ENCODE peak calls at places on chromosomes 1 and 21, in five cellular contexts. One of them, this sample, is unnamed.

GRCh38 chr1:162551969-162552683 is 9.4 kb upstream of the UAP1 start:
- DNase-seq in tibial artery: no peak
- DNase-seq in aorta: no peak
- DNase-seq in CD8-positive, alpha-beta T cell: no peak
- DNase-seq in CD4-positive, alpha-beta T cell: no peak
- DNase-seq in this sample: no peak

GRCh38 chr1:98005326-98006010 is 84.6 kb upstream of the DPYD start:
- DNase-seq in CD8-positive, alpha-beta T cell: no peak
- DNase-seq in aorta: no peak
- DNase-seq in tibial artery: no peak
- DNase-seq in CD4-positive, alpha-beta T cell: no peak
- DNase-seq in this sample: no peak

GRCh38 chr1:78549366-78549765 is 58.6 kb downstream of the PTGFR start:
- DNase-seq in CD8-positive, alpha-beta T cell: no peak
- DNase-seq in tibial artery: no peak
- DNase-seq in aorta: no peak
- DNase-seq in CD4-positive, alpha-beta T cell: no peak
- DNase-seq in this sample: no peak

GRCh38 chr1:25174730-25175612 is 57.3 kb downstream of the SYF2 start:
- DNase-seq in tibial artery: no peak
- DNase-seq in aorta: no peak
- DNase-seq in CD4-positive, alpha-beta T cell: no peak
- DNase-seq in CD8-positive, alpha-beta T cell: no peak
- DNase-seq in this sample: no peak

GRCh38 chr1:66712819-66713218 is 39.4 kb upstream of the DYNLT5 start:
- DNase-seq in aorta: no peak
- DNase-seq in tibial artery: no peak
- DNase-seq in CD4-positive, alpha-beta T cell: no peak
- DNase-seq in CD8-positive, alpha-beta T cell: no peak
- DNase-seq in this sample: no peak

GRCh38 chr1:24929876-24930702 is at the start of gene RUNX3:
- DNase-seq in CD4-positive, alpha-beta T cell: peak; percentile 86
- DNase-seq in CD8-positive, alpha-beta T cell: peak; percentile 92
- DNase-seq in aorta: peak; percentile 88
- DNase-seq in tibial artery: peak; percentile 79
- DNase-seq in this sample: peak; percentile 91

GRCh38 chr1:57489342-57490036 is 65.6 kb upstream of the DAB1 start:
- DNase-seq in CD4-positive, alpha-beta T cell: no peak
- DNase-seq in aorta: no peak
- DNase-seq in tibial artery: no peak
- DNase-seq in CD8-positive, alpha-beta T cell: no peak
- DNase-seq in this sample: no peak

GRCh38 chr1:160724445-160725242 is 13.0 kb upstream of the CD48 start:
- DNase-seq in CD4-positive, alpha-beta T cell: no peak
- DNase-seq in aorta: no peak
- DNase-seq in tibial artery: no peak
- DNase-seq in CD8-positive, alpha-beta T cell: no peak
- DNase-seq in this sample: no peak

GRCh38 chr1:29789910-29790247 is 553.6 kb downstream of the PTPRU start:
- DNase-seq in tibial artery: no peak
- DNase-seq in CD4-positive, alpha-beta T cell: no peak
- DNase-seq in aorta: no peak
- DNase-seq in CD8-positive, alpha-beta T cell: no peak
- DNase-seq in this sample: no peak

GRCh38 chr1:235304549-235305451 is 23.2 kb downstream of the ARID4B start:
- DNase-seq in aorta: no peak
- DNase-seq in tibial artery: no peak
- DNase-seq in CD4-positive, alpha-beta T cell: peak; percentile 19
- DNase-seq in CD8-positive, alpha-beta T cell: no peak
- DNase-seq in this sample: peak; percentile 34

GRCh38 chr1:160859166-160859565 is 3.5 kb downstream of the CD244 start:
- DNase-seq in tibial artery: no peak
- DNase-seq in CD8-positive, alpha-beta T cell: no peak
- DNase-seq in CD4-positive, alpha-beta T cell: no peak
- DNase-seq in aorta: no peak
- DNase-seq in this sample: no peak

GRCh38 chr1:223844521-223844961 is 1.2 kb downstream of the TP53BP2 start:
- DNase-seq in CD4-positive, alpha-beta T cell: no peak
- DNase-seq in aorta: no peak
- DNase-seq in tibial artery: no peak
- DNase-seq in CD8-positive, alpha-beta T cell: peak; percentile 44
- DNase-seq in this sample: no peak

GRCh38 chr21:26072891-26073615 is 97.5 kb downstream of the APP start:
- DNase-seq in aorta: no peak
- DNase-seq in CD8-positive, alpha-beta T cell: no peak
- DNase-seq in CD4-positive, alpha-beta T cell: no peak
- DNase-seq in tibial artery: no peak
- DNase-seq in this sample: no peak

GRCh38 chr1:237591353-237591752 is 299.4 kb downstream of the ZP4 start:
- DNase-seq in CD8-positive, alpha-beta T cell: no peak
- DNase-seq in tibial artery: no peak
- DNase-seq in CD4-positive, alpha-beta T cell: no peak
- DNase-seq in aorta: no peak
- DNase-seq in this sample: no peak

GRCh38 chr1:46749921-46750404 is 31.0 kb upstream of the EFCAB14 start:
- DNase-seq in CD4-positive, alpha-beta T cell: no peak
- DNase-seq in tibial artery: peak; percentile 73
- DNase-seq in CD8-positive, alpha-beta T cell: no peak
- DNase-seq in aorta: no peak
- DNase-seq in this sample: no peak

GRCh38 chr1:165841582-165842362 is 14.4 kb downstream of the UCK2 start:
- DNase-seq in CD4-positive, alpha-beta T cell: no peak
- DNase-seq in tibial artery: no peak
- DNase-seq in aorta: no peak
- DNase-seq in CD8-positive, alpha-beta T cell: no peak
- DNase-seq in this sample: no peak

GRCh38 chr21:38669186-38669585 is 136.5 kb upstream of the ETS2 start:
- DNase-seq in tibial artery: no peak
- DNase-seq in CD4-positive, alpha-beta T cell: no peak
- DNase-seq in aorta: no peak
- DNase-seq in CD8-positive, alpha-beta T cell: no peak
- DNase-seq in this sample: no peak

GRCh38 chr1:202143011-202143767 is 1.3 kb downstream of the ARL8A start:
- DNase-seq in aorta: peak; percentile 75
- DNase-seq in tibial artery: no peak
- DNase-seq in CD8-positive, alpha-beta T cell: peak; percentile 22
- DNase-seq in CD4-positive, alpha-beta T cell: no peak
- DNase-seq in this sample: no peak

GRCh38 chr1:226631229-226632000 is 82.9 kb downstream of the STUM start:
- DNase-seq in tibial artery: peak; percentile 25
- DNase-seq in CD8-positive, alpha-beta T cell: no peak
- DNase-seq in aorta: peak; percentile 27
- DNase-seq in CD4-positive, alpha-beta T cell: no peak
- DNase-seq in this sample: no peak

GRCh38 chr1:117757668-117758067 is 151.8 kb downstream of the TENT5C start:
- DNase-seq in aorta: no peak
- DNase-seq in tibial artery: no peak
- DNase-seq in CD4-positive, alpha-beta T cell: no peak
- DNase-seq in CD8-positive, alpha-beta T cell: no peak
- DNase-seq in this sample: no peak
- H3K9me3 ChIP-seq in aorta: no peaks in the 10 kb centered on the region
- H3K9me3 ChIP-seq in tibial artery: no peaks in the 10 kb centered on the region
- H3K9me3 ChIP-seq in CD4-positive, alpha-beta T cell: no peaks in the 10 kb centered on the region
- H3K9me3 ChIP-seq in CD8-positive, alpha-beta T cell: no peaks in the 10 kb centered on the region
- H3K9me3 ChIP-seq in this sample: no peaks in the 10 kb centered on the region

DNA sequence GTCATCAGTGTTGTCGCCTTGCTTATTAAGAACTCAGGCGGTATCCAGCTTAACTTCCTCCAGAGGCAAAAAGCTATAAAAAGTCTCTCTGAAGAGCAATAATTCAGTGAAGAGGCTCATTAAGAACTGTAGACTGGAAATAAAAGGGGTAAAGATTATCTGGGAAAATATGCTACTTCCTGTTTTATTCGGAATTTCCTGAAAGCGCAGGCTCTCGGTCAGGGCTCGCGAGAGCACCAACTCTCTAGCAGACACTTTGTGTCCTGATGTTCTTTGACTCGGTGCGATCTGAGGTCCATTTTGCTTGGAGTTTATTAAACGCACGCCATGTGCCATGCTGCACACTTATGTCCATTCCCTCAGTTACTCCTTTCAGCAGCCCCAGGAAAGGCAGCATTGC is 70.4 kb downstream of the MRPS6 start:
- DNase-seq in CD8-positive, alpha-beta T cell: no peak
- DNase-seq in tibial artery: peak; percentile 13
- DNase-seq in CD4-positive, alpha-beta T cell: no peak
- DNase-seq in aorta: no peak
- DNase-seq in this sample: no peak
- H3K9me3 ChIP-seq in CD8-positive, alpha-beta T cell: no peaks in the 10 kb centered on the region
- H3K9me3 ChIP-seq in tibial artery: no peaks in the 10 kb centered on the region
- H3K9me3 ChIP-seq in CD4-positive, alpha-beta T cell: no peaks in the 10 kb centered on the region
- H3K9me3 ChIP-seq in aorta: no peaks in the 10 kb centered on the region
- H3K9me3 ChIP-seq in this sample: no peaks in the 10 kb centered on the region

DNA sequence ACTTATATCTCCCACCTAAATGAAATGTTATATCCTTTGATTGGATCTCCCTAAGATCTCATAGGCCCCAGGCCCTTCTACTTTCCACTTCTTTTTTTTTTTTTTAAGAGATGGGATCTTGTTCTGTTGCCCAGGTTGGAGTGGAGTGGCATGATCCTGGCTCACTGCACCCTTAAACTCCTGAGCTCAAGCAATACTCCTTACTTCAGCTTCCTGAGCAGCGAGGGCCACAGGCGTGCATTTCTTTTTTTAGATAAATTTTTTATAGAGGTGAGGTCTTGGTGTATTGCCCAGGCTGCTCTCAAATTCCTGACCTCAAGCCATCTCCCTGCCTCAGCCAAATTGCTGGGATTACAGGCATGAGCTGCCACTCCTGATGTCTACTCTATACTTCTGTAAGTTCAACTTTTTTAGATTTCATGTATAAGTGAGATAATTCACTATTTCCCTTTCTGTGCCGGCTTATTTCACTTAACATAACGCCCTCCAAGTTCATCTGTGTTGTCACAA is 987.5 kb upstream of the NCAM2 start:
- DNase-seq in aorta: no peak
- DNase-seq in CD4-positive, alpha-beta T cell: no peak
- DNase-seq in CD8-positive, alpha-beta T cell: no peak
- DNase-seq in tibial artery: no peak
- DNase-seq in this sample: no peak
- H3K9me3 ChIP-seq in aorta: no peaks in the 10 kb centered on the region
- H3K9me3 ChIP-seq in CD4-positive, alpha-beta T cell: no peaks in the 10 kb centered on the region
- H3K9me3 ChIP-seq in CD8-positive, alpha-beta T cell: no peaks in the 10 kb centered on the region
- H3K9me3 ChIP-seq in tibial artery: no peaks in the 10 kb centered on the region
- H3K9me3 ChIP-seq in this sample: no peaks in the 10 kb centered on the region

GRCh38 chr1:2646837-2647236 is 14.0 kb upstream of the MMEL1 start:
- DNase-seq in tibial artery: no peak
- DNase-seq in CD4-positive, alpha-beta T cell: no peak
- DNase-seq in CD8-positive, alpha-beta T cell: no peak
- DNase-seq in aorta: no peak
- DNase-seq in this sample: no peak
- H3K9me3 ChIP-seq in tibial artery: peaks cover 22% of the 10 kb centered on the region
- H3K9me3 ChIP-seq in CD4-positive, alpha-beta T cell: peaks cover 24% of the 10 kb centered on the region
- H3K9me3 ChIP-seq in CD8-positive, alpha-beta T cell: peaks cover 10% of the 10 kb centered on the region
- H3K9me3 ChIP-seq in aorta: no peaks in the 10 kb centered on the region
- H3K9me3 ChIP-seq in this sample: no peaks in the 10 kb centered on the region

GRCh38 chr1:49187054-49187453 is 410.4 kb upstream of the BEND5 start:
- DNase-seq in CD4-positive, alpha-beta T cell: no peak
- DNase-seq in aorta: no peak
- DNase-seq in CD8-positive, alpha-beta T cell: no peak
- DNase-seq in tibial artery: no peak
- DNase-seq in this sample: no peak
- H3K9me3 ChIP-seq in CD4-positive, alpha-beta T cell: no peaks in the 10 kb centered on the region
- H3K9me3 ChIP-seq in aorta: peaks cover 2% of the 10 kb centered on the region
- H3K9me3 ChIP-seq in CD8-positive, alpha-beta T cell: no peaks in the 10 kb centered on the region
- H3K9me3 ChIP-seq in tibial artery: no peaks in the 10 kb centered on the region
- H3K9me3 ChIP-seq in this sample: no peaks in the 10 kb centered on the region

GRCh38 chr21:10641107-10641506 is 119.7 kb downstream of the TPTE start:
- DNase-seq in CD8-positive, alpha-beta T cell: no peak
- DNase-seq in CD4-positive, alpha-beta T cell: no peak
- DNase-seq in tibial artery: no peak
- DNase-seq in aorta: no peak
- DNase-seq in this sample: no peak

GRCh38 chr21:10639123-10639522 is 117.7 kb downstream of the TPTE start:
- DNase-seq in CD8-positive, alpha-beta T cell: no peak
- DNase-seq in CD4-positive, alpha-beta T cell: no peak
- DNase-seq in aorta: no peak
- DNase-seq in tibial artery: no peak
- DNase-seq in this sample: no peak

DNA sequence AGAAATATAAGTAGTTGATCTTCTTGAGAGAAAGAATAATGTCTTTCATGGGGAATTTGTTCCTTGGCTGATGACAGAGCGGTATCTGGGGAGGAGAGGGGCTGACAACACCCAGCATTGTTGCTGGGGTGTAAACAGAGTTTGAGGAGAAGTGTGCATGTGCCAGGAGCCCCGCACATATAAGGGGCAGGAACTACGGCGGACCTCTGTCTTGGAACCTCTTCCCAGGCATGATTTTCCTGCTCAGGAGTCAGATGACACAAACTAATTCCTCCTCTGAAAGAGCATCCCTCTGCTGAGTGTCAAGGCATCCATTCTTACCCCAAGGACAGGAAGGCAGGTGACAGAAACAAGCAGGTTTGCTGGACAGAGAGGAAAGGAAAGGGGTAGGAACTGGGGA is 119.1 kb downstream of the TPTE start:
- DNase-seq in CD8-positive, alpha-beta T cell: no peak
- DNase-seq in CD4-positive, alpha-beta T cell: no peak
- DNase-seq in tibial artery: no peak
- DNase-seq in aorta: no peak
- DNase-seq in this sample: no peak
- H3K9me3 ChIP-seq in CD8-positive, alpha-beta T cell: no peaks in the 10 kb centered on the region
- H3K9me3 ChIP-seq in CD4-positive, alpha-beta T cell: peaks cover 17% of the 10 kb centered on the region
- H3K9me3 ChIP-seq in tibial artery: peaks cover 19% of the 10 kb centered on the region
- H3K9me3 ChIP-seq in aorta: peaks cover 3% of the 10 kb centered on the region
- H3K9me3 ChIP-seq in this sample: peaks cover 6% of the 10 kb centered on the region

DNA sequence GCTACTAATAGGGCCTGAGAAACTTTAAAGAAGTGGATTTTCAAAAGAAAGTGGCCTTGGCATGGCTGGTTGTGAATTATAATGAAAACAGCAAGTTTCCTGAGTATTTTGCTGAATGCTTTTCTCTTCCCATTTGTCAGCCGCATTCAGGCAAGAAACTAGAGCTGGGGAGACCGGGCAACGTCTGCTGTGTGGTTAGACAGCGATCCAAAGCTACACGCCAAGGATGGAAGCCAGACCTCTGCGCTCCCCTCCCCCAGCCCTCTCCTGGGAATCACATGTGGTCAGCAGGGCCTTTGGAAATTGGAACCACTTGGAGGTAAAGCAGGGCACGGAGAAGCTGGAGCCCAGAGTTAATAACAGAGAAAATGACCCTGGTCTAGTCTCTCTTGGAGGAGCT is 114.1 kb upstream of the CD34 start:
- DNase-seq in aorta: no peak
- DNase-seq in tibial artery: no peak
- DNase-seq in CD4-positive, alpha-beta T cell: no peak
- DNase-seq in CD8-positive, alpha-beta T cell: no peak
- DNase-seq in this sample: no peak
- H3K9me3 ChIP-seq in aorta: no peaks in the 10 kb centered on the region
- H3K9me3 ChIP-seq in tibial artery: no peaks in the 10 kb centered on the region
- H3K9me3 ChIP-seq in CD4-positive, alpha-beta T cell: no peaks in the 10 kb centered on the region
- H3K9me3 ChIP-seq in CD8-positive, alpha-beta T cell: no peaks in the 10 kb centered on the region
- H3K9me3 ChIP-seq in this sample: no peaks in the 10 kb centered on the region

DNA sequence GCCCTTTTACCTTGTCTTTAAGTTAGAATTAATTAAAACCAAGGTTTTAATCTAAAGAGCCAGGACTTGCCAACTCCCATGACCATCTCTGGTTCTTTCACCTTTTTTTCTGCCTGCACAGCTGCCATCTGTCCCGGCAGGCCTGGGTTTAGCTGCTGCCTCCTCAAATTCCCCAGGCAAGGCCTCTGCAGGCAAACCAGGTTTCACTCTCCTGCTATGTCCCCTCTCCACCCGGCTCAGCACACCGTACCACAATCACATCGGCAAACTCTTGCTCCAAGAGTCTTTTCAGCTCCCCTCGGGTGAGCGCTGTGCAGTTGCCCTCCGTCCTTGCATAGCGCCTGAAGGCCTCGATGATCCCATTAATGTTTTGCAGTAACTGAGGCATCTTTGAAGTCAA is 2.2 kb downstream of the CRNN start:
- DNase-seq in CD4-positive, alpha-beta T cell: no peak
- DNase-seq in aorta: no peak
- DNase-seq in CD8-positive, alpha-beta T cell: no peak
- DNase-seq in tibial artery: no peak
- DNase-seq in this sample: no peak
- H3K9me3 ChIP-seq in CD4-positive, alpha-beta T cell: no peaks in the 10 kb centered on the region
- H3K9me3 ChIP-seq in aorta: no peaks in the 10 kb centered on the region
- H3K9me3 ChIP-seq in CD8-positive, alpha-beta T cell: no peaks in the 10 kb centered on the region
- H3K9me3 ChIP-seq in tibial artery: no peaks in the 10 kb centered on the region
- H3K9me3 ChIP-seq in this sample: no peaks in the 10 kb centered on the region

This sample was measured in T-helper 17 cell.